ENCODE peak calls at places on chromosomes 1 and 21, in six cellular contexts. One of them, this sample, is unnamed.

GRCh38 chr1:215844266-215844665 is 277.2 kb downstream of the KCTD3 start:
- DNase-seq in iris pigment epithelial cell: no peak
- DNase-seq in retina: no peak
- DNase-seq in CD4-positive, alpha-beta memory T cell: no peak
- DNase-seq in cerebellum: no peak
- DNase-seq in activated naive CD4-positive, alpha-beta T cell: no peak
- DNase-seq in this sample: no peak

GRCh38 chr21:34017127-34017961 is 56.0 kb upstream of the MRPS6 start:
- DNase-seq in iris pigment epithelial cell: peak; percentile 87
- DNase-seq in retina: no peak
- DNase-seq in CD4-positive, alpha-beta memory T cell: no peak
- DNase-seq in cerebellum: no peak
- DNase-seq in activated naive CD4-positive, alpha-beta T cell: no peak
- DNase-seq in this sample: no peak

GRCh38 chr1:210558302-210558701 is 229.6 kb downstream of the HHAT start:
- DNase-seq in iris pigment epithelial cell: no peak
- DNase-seq in retina: no peak
- DNase-seq in CD4-positive, alpha-beta memory T cell: no peak
- DNase-seq in cerebellum: no peak
- DNase-seq in activated naive CD4-positive, alpha-beta T cell: no peak
- DNase-seq in this sample: no peak

GRCh38 chr1:41689596-41689995 is 205.1 kb upstream of the EDN2 start:
- DNase-seq in iris pigment epithelial cell: no peak
- DNase-seq in retina: no peak
- DNase-seq in CD4-positive, alpha-beta memory T cell: no peak
- DNase-seq in cerebellum: peak; percentile 24
- DNase-seq in activated naive CD4-positive, alpha-beta T cell: no peak
- DNase-seq in this sample: no peak

GRCh38 chr1:100670083-100670482 is 49.5 kb upstream of the VCAM1 start:
- DNase-seq in iris pigment epithelial cell: no peak
- DNase-seq in retina: no peak
- DNase-seq in CD4-positive, alpha-beta memory T cell: no peak
- DNase-seq in cerebellum: no peak
- DNase-seq in activated naive CD4-positive, alpha-beta T cell: no peak
- DNase-seq in this sample: no peak

GRCh38 chr1:168920456-168921094 is 185.9 kb upstream of the ATP1B1 start:
- DNase-seq in iris pigment epithelial cell: peak; percentile 78
- DNase-seq in retina: no peak
- DNase-seq in CD4-positive, alpha-beta memory T cell: no peak
- DNase-seq in cerebellum: no peak
- DNase-seq in activated naive CD4-positive, alpha-beta T cell: no peak
- DNase-seq in this sample: no peak

GRCh38 chr1:160777486-160778089 is 18.4 kb upstream of the LY9 start:
- DNase-seq in iris pigment epithelial cell: no peak
- DNase-seq in retina: peak; percentile 20
- DNase-seq in CD4-positive, alpha-beta memory T cell: peak; percentile 73
- DNase-seq in cerebellum: no peak
- DNase-seq in activated naive CD4-positive, alpha-beta T cell: no peak
- DNase-seq in this sample: peak; percentile 69

GRCh38 chr1:228463559-228464455 is 23.4 kb upstream of the RNF187 start:
- DNase-seq in iris pigment epithelial cell: peak; percentile 36
- DNase-seq in retina: peak; percentile 84
- DNase-seq in CD4-positive, alpha-beta memory T cell: peak; percentile 47
- DNase-seq in cerebellum: no peak
- DNase-seq in activated naive CD4-positive, alpha-beta T cell: no peak
- DNase-seq in this sample: peak; percentile 82

GRCh38 chr1:41387667-41388091 is 26.4 kb downstream of the FOXO6 start:
- DNase-seq in iris pigment epithelial cell: peak; percentile 26
- DNase-seq in retina: peak; percentile 54
- DNase-seq in CD4-positive, alpha-beta memory T cell: no peak
- DNase-seq in cerebellum: no peak
- DNase-seq in activated naive CD4-positive, alpha-beta T cell: no peak
- DNase-seq in this sample: no peak

GRCh38 chr1:108504447-108504846 is 54.3 kb downstream of the NBPF6 start:
- DNase-seq in iris pigment epithelial cell: no peak
- DNase-seq in retina: no peak
- DNase-seq in CD4-positive, alpha-beta memory T cell: no peak
- DNase-seq in cerebellum: no peak
- DNase-seq in activated naive CD4-positive, alpha-beta T cell: no peak
- DNase-seq in this sample: no peak

GRCh38 chr1:119582801-119583200 is 65.3 kb downstream of the ZNF697 start:
- DNase-seq in iris pigment epithelial cell: peak; percentile 66
- DNase-seq in retina: peak; percentile 10
- DNase-seq in CD4-positive, alpha-beta memory T cell: no peak
- DNase-seq in cerebellum: peak; percentile 3
- DNase-seq in activated naive CD4-positive, alpha-beta T cell: no peak
- DNase-seq in this sample: peak; percentile 25

GRCh38 chr1:119040906-119041305 is 52.8 kb upstream of the TBX15 start:
- DNase-seq in iris pigment epithelial cell: peak; percentile 74
- DNase-seq in retina: no peak
- DNase-seq in CD4-positive, alpha-beta memory T cell: no peak
- DNase-seq in cerebellum: no peak
- DNase-seq in activated naive CD4-positive, alpha-beta T cell: no peak
- DNase-seq in this sample: no peak

GRCh38 chr1:36953061-36953460 is 81.3 kb downstream of the GRIK3 start:
- DNase-seq in iris pigment epithelial cell: no peak
- DNase-seq in retina: no peak
- DNase-seq in CD4-positive, alpha-beta memory T cell: no peak
- DNase-seq in cerebellum: peak; percentile 58
- DNase-seq in activated naive CD4-positive, alpha-beta T cell: no peak
- DNase-seq in this sample: no peak

GRCh38 chr1:233864578-233864977 is 39.9 kb upstream of the SLC35F3 start:
- DNase-seq in iris pigment epithelial cell: no peak
- DNase-seq in retina: no peak
- DNase-seq in CD4-positive, alpha-beta memory T cell: no peak
- DNase-seq in cerebellum: no peak
- DNase-seq in activated naive CD4-positive, alpha-beta T cell: no peak
- DNase-seq in this sample: no peak

GRCh38 chr1:13617108-13617507 is 33.5 kb downstream of the PDPN start:
- DNase-seq in iris pigment epithelial cell: no peak
- DNase-seq in retina: no peak
- DNase-seq in CD4-positive, alpha-beta memory T cell: no peak
- DNase-seq in cerebellum: no peak
- DNase-seq in activated naive CD4-positive, alpha-beta T cell: no peak
- DNase-seq in this sample: no peak

GRCh38 chr1:160006312-160006940 is 25.4 kb downstream of the PIGM start:
- DNase-seq in iris pigment epithelial cell: peak; percentile 61
- DNase-seq in retina: peak; percentile 44
- DNase-seq in CD4-positive, alpha-beta memory T cell: peak; percentile 60
- DNase-seq in cerebellum: no peak
- DNase-seq in activated naive CD4-positive, alpha-beta T cell: peak; percentile 65
- DNase-seq in this sample: peak; percentile 71

GRCh38 chr21:43210454-43211084 is 41.8 kb downstream of the CRYAA start:
- DNase-seq in iris pigment epithelial cell: no peak
- DNase-seq in retina: no peak
- DNase-seq in CD4-positive, alpha-beta memory T cell: no peak
- DNase-seq in cerebellum: no peak
- DNase-seq in activated naive CD4-positive, alpha-beta T cell: no peak
- DNase-seq in this sample: no peak

GRCh38 chr1:42933610-42934009 is 25.1 kb downstream of the SLC2A1 start:
- DNase-seq in iris pigment epithelial cell: no peak
- DNase-seq in retina: peak; percentile 5
- DNase-seq in CD4-positive, alpha-beta memory T cell: no peak
- DNase-seq in cerebellum: no peak
- DNase-seq in activated naive CD4-positive, alpha-beta T cell: no peak
- DNase-seq in this sample: no peak

GRCh38 chr1:55138740-55139283 is 76.4 kb downstream of the USP24 start:
- DNase-seq in iris pigment epithelial cell: no peak
- DNase-seq in retina: no peak
- DNase-seq in CD4-positive, alpha-beta memory T cell: no peak
- DNase-seq in cerebellum: no peak
- DNase-seq in activated naive CD4-positive, alpha-beta T cell: no peak
- DNase-seq in this sample: peak; percentile 48

GRCh38 chr1:61395156-61395555 is 312.8 kb downstream of the NFIA start:
- DNase-seq in iris pigment epithelial cell: peak; percentile 48
- DNase-seq in retina: no peak
- DNase-seq in CD4-positive, alpha-beta memory T cell: no peak
- DNase-seq in cerebellum: no peak
- DNase-seq in activated naive CD4-positive, alpha-beta T cell: no peak
- DNase-seq in this sample: no peak

GRCh38 chr21:24023402-24023801 is 1583.9 kb downstream of the MRPL39 start:
- DNase-seq in iris pigment epithelial cell: no peak
- DNase-seq in retina: no peak
- DNase-seq in CD4-positive, alpha-beta memory T cell: no peak
- DNase-seq in cerebellum: no peak
- DNase-seq in activated naive CD4-positive, alpha-beta T cell: no peak
- DNase-seq in this sample: no peak

GRCh38 chr1:158150512-158150911 is 30.2 kb upstream of the CD1D start:
- DNase-seq in iris pigment epithelial cell: no peak
- DNase-seq in retina: no peak
- DNase-seq in CD4-positive, alpha-beta memory T cell: no peak
- DNase-seq in cerebellum: no peak
- DNase-seq in activated naive CD4-positive, alpha-beta T cell: no peak
- DNase-seq in this sample: no peak

GRCh38 chr1:184056921-184057496 is 5.5 kb downstream of the TSEN15 start:
- DNase-seq in iris pigment epithelial cell: peak; percentile 83
- DNase-seq in retina: no peak
- DNase-seq in CD4-positive, alpha-beta memory T cell: no peak
- DNase-seq in cerebellum: no peak
- DNase-seq in activated naive CD4-positive, alpha-beta T cell: no peak
- DNase-seq in this sample: no peak

GRCh38 chr1:9466780-9467755 is 72.2 kb upstream of the SLC25A33 start:
- DNase-seq in iris pigment epithelial cell: no peak
- DNase-seq in retina: no peak
- DNase-seq in CD4-positive, alpha-beta memory T cell: no peak
- DNase-seq in cerebellum: no peak
- DNase-seq in activated naive CD4-positive, alpha-beta T cell: no peak
- DNase-seq in this sample: no peak

This sample was measured in Jurkat, Clone E6-1.